ENCODE peak calls at places on chromosomes 12 and 14, in six cellular contexts. One of them, this sample, is unnamed.

GRCh38 chr12:104369708-104370107 is 66.2 kb downstream of the EID3 start:
- DNase-seq in tibial artery: no peak
- DNase-seq in suprapubic skin: no peak
- DNase-seq in esophagus muscularis mucosa: no peak
- DNase-seq in MM.1S: no peak
- DNase-seq in fibroblast of mammary gland: no peak
- DNase-seq in this sample: no peak

GRCh38 chr12:54394281-54394719 is 9.8 kb upstream of the ZNF385A start:
- DNase-seq in tibial artery: no peak
- DNase-seq in suprapubic skin: no peak
- DNase-seq in esophagus muscularis mucosa: no peak
- DNase-seq in MM.1S: peak
- DNase-seq in fibroblast of mammary gland: peak
- DNase-seq in this sample: no peak

GRCh38 chr12:92593734-92594402 is 108.9 kb upstream of the PLEKHG7 start:
- DNase-seq in tibial artery: peak
- DNase-seq in suprapubic skin: no peak
- DNase-seq in esophagus muscularis mucosa: no peak
- DNase-seq in MM.1S: peak
- DNase-seq in fibroblast of mammary gland: peak
- DNase-seq in this sample: no peak

GRCh38 chr12:113899042-113899843 is 66.9 kb downstream of the RBM19 start:
- DNase-seq in tibial artery: no peak
- DNase-seq in suprapubic skin: no peak
- DNase-seq in esophagus muscularis mucosa: no peak
- DNase-seq in MM.1S: no peak
- DNase-seq in fibroblast of mammary gland: no peak
- DNase-seq in this sample: no peak

GRCh38 chr14:98181768-98182167 is 1090.2 kb downstream of the BCL11B start:
- DNase-seq in tibial artery: no peak
- DNase-seq in suprapubic skin: no peak
- DNase-seq in esophagus muscularis mucosa: no peak
- DNase-seq in MM.1S: no peak
- DNase-seq in fibroblast of mammary gland: no peak
- DNase-seq in this sample: no peak

GRCh38 chr12:92621833-92622232 is 81.0 kb upstream of the PLEKHG7 start:
- DNase-seq in tibial artery: no peak
- DNase-seq in suprapubic skin: no peak
- DNase-seq in esophagus muscularis mucosa: no peak
- DNase-seq in MM.1S: no peak
- DNase-seq in fibroblast of mammary gland: peak
- DNase-seq in this sample: no peak

GRCh38 chr14:55416866-55417265 is 5.2 kb upstream of the ATG14 start:
- DNase-seq in tibial artery: no peak
- DNase-seq in suprapubic skin: no peak
- DNase-seq in esophagus muscularis mucosa: no peak
- DNase-seq in MM.1S: peak
- DNase-seq in fibroblast of mammary gland: peak
- DNase-seq in this sample: no peak

GRCh38 chr12:121490401-121491257 is 90.2 kb downstream of the KDM2B start:
- DNase-seq in tibial artery: no peak
- DNase-seq in suprapubic skin: no peak
- DNase-seq in esophagus muscularis mucosa: no peak
- DNase-seq in MM.1S: no peak
- DNase-seq in fibroblast of mammary gland: no peak
- DNase-seq in this sample: no peak

GRCh38 chr12:7102582-7102981 is 6.4 kb downstream of the C1RL start:
- DNase-seq in tibial artery: no peak
- DNase-seq in suprapubic skin: peak
- DNase-seq in esophagus muscularis mucosa: no peak
- DNase-seq in MM.1S: no peak
- DNase-seq in fibroblast of mammary gland: no peak
- DNase-seq in this sample: no peak

GRCh38 chr14:68243441-68244010 is 423.9 kb downstream of the RAD51B start:
- DNase-seq in tibial artery: no peak
- DNase-seq in suprapubic skin: no peak
- DNase-seq in esophagus muscularis mucosa: no peak
- DNase-seq in MM.1S: no peak
- DNase-seq in fibroblast of mammary gland: no peak
- DNase-seq in this sample: no peak

GRCh38 chr12:64670039-64670438 is 59.7 kb downstream of the RASSF3 start:
- DNase-seq in tibial artery: no peak
- DNase-seq in suprapubic skin: no peak
- DNase-seq in esophagus muscularis mucosa: no peak
- DNase-seq in MM.1S: peak
- DNase-seq in fibroblast of mammary gland: no peak
- DNase-seq in this sample: no peak

GRCh38 chr12:99907210-99907609 is 77.5 kb downstream of the ANKS1B start:
- DNase-seq in tibial artery: no peak
- DNase-seq in suprapubic skin: no peak
- DNase-seq in esophagus muscularis mucosa: no peak
- DNase-seq in MM.1S: no peak
- DNase-seq in fibroblast of mammary gland: no peak
- DNase-seq in this sample: no peak

GRCh38 chr14:59570122-59570521 is 6.5 kb downstream of the CCDC175 start:
- DNase-seq in tibial artery: no peak
- DNase-seq in suprapubic skin: no peak
- DNase-seq in esophagus muscularis mucosa: no peak
- DNase-seq in MM.1S: no peak
- DNase-seq in fibroblast of mammary gland: no peak
- DNase-seq in this sample: no peak

GRCh38 chr14:47186491-47186890 is 488.9 kb downstream of the MDGA2 start:
- DNase-seq in tibial artery: no peak
- DNase-seq in suprapubic skin: no peak
- DNase-seq in esophagus muscularis mucosa: no peak
- DNase-seq in MM.1S: no peak
- DNase-seq in fibroblast of mammary gland: peak
- DNase-seq in this sample: peak

GRCh38 chr12:124994435-124994975 is 1.1 kb downstream of the BRI3BP start:
- DNase-seq in tibial artery: no peak
- DNase-seq in suprapubic skin: no peak
- DNase-seq in esophagus muscularis mucosa: no peak
- DNase-seq in MM.1S: no peak
- DNase-seq in fibroblast of mammary gland: no peak
- DNase-seq in this sample: no peak

GRCh38 chr12:81705586-81705985 is 53.6 kb downstream of the PPFIA2 start:
- DNase-seq in tibial artery: no peak
- DNase-seq in suprapubic skin: no peak
- DNase-seq in esophagus muscularis mucosa: no peak
- DNase-seq in MM.1S: no peak
- DNase-seq in fibroblast of mammary gland: peak
- DNase-seq in this sample: no peak

GRCh38 chr12:12915654-12916053 is 24.3 kb downstream of the GPRC5A start:
- DNase-seq in tibial artery: no peak
- DNase-seq in suprapubic skin: no peak
- DNase-seq in esophagus muscularis mucosa: no peak
- DNase-seq in MM.1S: no peak
- DNase-seq in fibroblast of mammary gland: no peak
- DNase-seq in this sample: no peak

GRCh38 chr12:1013618-1014489 is 22.8 kb downstream of the ERC1 start:
- DNase-seq in tibial artery: peak
- DNase-seq in suprapubic skin: no peak
- DNase-seq in esophagus muscularis mucosa: no peak
- DNase-seq in MM.1S: no peak
- DNase-seq in fibroblast of mammary gland: peak
- DNase-seq in this sample: peak

GRCh38 chr12:123431951-123432886 is 4.3 kb downstream of the RILPL2 start:
- DNase-seq in tibial artery: no peak
- DNase-seq in suprapubic skin: no peak
- DNase-seq in esophagus muscularis mucosa: no peak
- DNase-seq in MM.1S: no peak
- DNase-seq in fibroblast of mammary gland: no peak
- DNase-seq in this sample: no peak

GRCh38 chr12:27330846-27331245 is 1.8 kb upstream of the BMAL2 start:
- DNase-seq in tibial artery: no peak
- DNase-seq in suprapubic skin: no peak
- DNase-seq in esophagus muscularis mucosa: no peak
- DNase-seq in MM.1S: no peak
- DNase-seq in fibroblast of mammary gland: no peak
- DNase-seq in this sample: no peak

GRCh38 chr12:88946377-88946997 is 366.2 kb upstream of the KITLG start:
- DNase-seq in tibial artery: peak
- DNase-seq in suprapubic skin: peak
- DNase-seq in esophagus muscularis mucosa: no peak
- DNase-seq in MM.1S: peak
- DNase-seq in fibroblast of mammary gland: peak
- DNase-seq in this sample: peak

GRCh38 chr14:90750701-90751100 is 65.5 kb downstream of the TTC7B start:
- DNase-seq in tibial artery: no peak
- DNase-seq in suprapubic skin: no peak
- DNase-seq in esophagus muscularis mucosa: peak
- DNase-seq in MM.1S: no peak
- DNase-seq in fibroblast of mammary gland: no peak
- DNase-seq in this sample: no peak

GRCh38 chr14:88914956-88915355 is 90.5 kb downstream of the TTC8 start:
- DNase-seq in tibial artery: no peak
- DNase-seq in suprapubic skin: no peak
- DNase-seq in esophagus muscularis mucosa: no peak
- DNase-seq in MM.1S: no peak
- DNase-seq in fibroblast of mammary gland: no peak
- DNase-seq in this sample: no peak

DNA sequence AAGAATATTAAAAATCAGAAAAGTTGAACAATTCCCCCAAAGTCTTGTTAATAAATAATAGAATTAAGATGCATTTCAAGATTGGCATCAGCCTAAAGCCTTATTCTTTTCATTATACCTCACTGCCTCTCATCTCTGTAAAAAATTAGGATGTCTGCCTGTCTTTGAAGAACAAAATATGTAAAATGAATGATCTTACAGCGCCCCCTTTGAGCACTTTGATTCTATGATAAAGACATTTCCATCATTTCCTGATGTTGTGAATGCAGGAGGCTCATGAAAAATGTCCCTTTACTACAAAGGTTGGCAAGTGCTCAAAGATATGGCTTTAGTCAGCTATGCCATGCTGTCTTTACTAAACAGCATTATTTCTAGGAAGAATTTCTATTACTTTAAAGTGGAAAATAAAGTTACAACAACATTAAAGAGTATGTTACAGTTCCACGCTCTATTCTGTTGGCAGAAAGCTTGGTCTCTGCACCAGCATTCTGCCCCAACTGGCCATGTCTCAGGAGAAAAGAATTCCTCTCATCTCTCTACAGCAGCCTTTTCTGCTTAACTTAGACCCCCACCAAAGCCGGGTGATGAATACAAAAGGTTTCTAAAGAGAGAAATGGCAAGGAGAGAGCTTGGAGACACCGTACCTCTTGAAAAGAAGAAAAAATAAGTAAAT is 95.1 kb downstream of the LLPH start:
- DNase-seq in tibial artery: no peak
- DNase-seq in suprapubic skin: no peak
- DNase-seq in esophagus muscularis mucosa: no peak
- DNase-seq in MM.1S: no peak
- DNase-seq in fibroblast of mammary gland: peak
- DNase-seq in this sample: peak
- TF ChIP-seq CTCF in tibial artery: peak
- TF ChIP-seq CTCF in suprapubic skin: no peak
- TF ChIP-seq CTCF in esophagus muscularis mucosa: no peak
- TF ChIP-seq CTCF in MM.1S: peak
- TF ChIP-seq CTCF in fibroblast of mammary gland: peak
- TF ChIP-seq CTCF in this sample: peak

GRCh38 chr14:52268191-52269061 is 928 bp downstream of the PTGDR start:
- DNase-seq in tibial artery: no peak
- DNase-seq in suprapubic skin: peak
- DNase-seq in esophagus muscularis mucosa: no peak
- DNase-seq in MM.1S: no peak
- DNase-seq in fibroblast of mammary gland: peak
- DNase-seq in this sample: no peak
- H3K4me3 ChIP-seq in tibial artery: peak
- H3K4me3 ChIP-seq in suprapubic skin: peak
- H3K4me3 ChIP-seq in esophagus muscularis mucosa: peak
- H3K4me3 ChIP-seq in MM.1S: no peak
- H3K4me3 ChIP-seq in fibroblast of mammary gland: peak
- H3K4me3 ChIP-seq in this sample: peak

DNA sequence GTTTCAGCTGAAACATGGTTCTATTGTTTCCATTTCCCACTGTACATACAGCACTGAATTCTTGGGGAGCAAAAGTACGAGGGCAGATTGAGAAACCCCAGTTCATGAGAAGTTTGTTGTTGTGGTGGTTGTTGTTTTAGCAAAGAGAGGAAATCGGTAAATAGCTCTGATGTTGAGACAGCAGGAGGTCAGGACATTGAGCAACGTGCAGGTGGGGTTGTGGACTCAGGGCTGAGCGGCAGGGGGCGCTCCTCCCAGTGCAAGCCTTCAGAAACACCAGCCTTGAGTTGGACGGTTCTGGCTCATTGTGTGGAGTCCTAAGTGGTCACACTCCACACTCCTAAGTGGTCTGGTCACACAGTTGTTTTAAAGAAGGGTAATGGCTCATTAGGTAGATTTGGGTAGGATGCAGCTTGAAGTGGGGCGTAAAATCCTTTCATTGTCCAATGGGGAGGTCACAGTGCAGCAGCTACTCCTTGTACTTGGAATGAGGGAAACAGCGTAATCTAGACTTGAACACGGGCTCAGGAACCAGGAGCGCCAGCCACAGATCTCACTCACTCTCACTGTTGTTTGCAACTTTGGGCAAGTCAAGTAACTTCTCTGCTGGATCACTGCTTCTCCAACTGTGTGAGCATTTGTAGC is 14.5 kb upstream of the PWP1 start:
- DNase-seq in tibial artery: no peak
- DNase-seq in suprapubic skin: no peak
- DNase-seq in esophagus muscularis mucosa: no peak
- DNase-seq in MM.1S: peak
- DNase-seq in fibroblast of mammary gland: peak
- DNase-seq in this sample: no peak
- TF ChIP-seq CTCF in tibial artery: peak
- TF ChIP-seq CTCF in suprapubic skin: peak
- TF ChIP-seq CTCF in esophagus muscularis mucosa: peak
- TF ChIP-seq CTCF in MM.1S: peak
- TF ChIP-seq CTCF in fibroblast of mammary gland: peak
- TF ChIP-seq CTCF in this sample: peak

GRCh38 chr12:115964214-115964613 is 313.3 kb downstream of the MED13L start:
- DNase-seq in tibial artery: no peak
- DNase-seq in suprapubic skin: no peak
- DNase-seq in esophagus muscularis mucosa: no peak
- DNase-seq in MM.1S: no peak
- DNase-seq in fibroblast of mammary gland: no peak
- DNase-seq in this sample: no peak
- H3K4me3 ChIP-seq in tibial artery: no peak
- H3K4me3 ChIP-seq in suprapubic skin: no peak
- H3K4me3 ChIP-seq in esophagus muscularis mucosa: no peak
- H3K4me3 ChIP-seq in MM.1S: no peak
- H3K4me3 ChIP-seq in fibroblast of mammary gland: no peak
- H3K4me3 ChIP-seq in this sample: no peak

This sample was measured in retinal pigment epithelial cell.